ENCODE peak calls at places on chromosome 19, in ten cellular contexts. T, C, N, Z, G, R, A, D, L and B are unnamed samples.

GRCh38 chr19:10009269-10009665 is 1.0 kb downstream of the COL5A3 start:
- DNase-seq in T (no peak), C (peak; percentile 69), N (no peak), Z (peak; percentile 26), G (peak; percentile 80), R (peak; percentile 61), A (no peak), D (peak; percentile 89), L (no peak), B (peak; percentile 29)

GRCh38 chr19:21707065-21707464 is 60.3 kb downstream of the ZNF100 start:
- DNase-seq in T (no peak), C (no peak), N (no peak), Z (no peak), G (no peak), R (no peak), A (no peak), D (no peak), L (no peak), B (no peak)

GRCh38 chr19:20969498-20969897 is 46.4 kb downstream of the ZNF85 start:
- DNase-seq in T (no peak), C (no peak), N (no peak), Z (no peak), G (no peak), R (no peak), A (no peak), D (no peak), L (no peak), B (no peak)

GRCh38 chr19:3945838-3946237 is 13.0 kb downstream of the NMRK2 start:
- DNase-seq in T (no peak), C (no peak), N (no peak), Z (no peak), G (no peak), R (no peak), A (no peak), D (no peak), L (no peak), B (no peak)

GRCh38 chr19:18629166-18630088 is 7.4 kb upstream of the KLHL26 start:
- DNase-seq in T (no peak), C (no peak), N (no peak), Z (no peak), G (no peak), R (no peak), A (peak; percentile 36), D (no peak), L (no peak), B (no peak)

GRCh38 chr19:53112286-53112685 is 9.1 kb upstream of the ZNF160 start:
- DNase-seq in T (no peak), C (no peak), N (no peak), Z (no peak), G (no peak), R (no peak), A (no peak), D (no peak), L (no peak), B (no peak)

GRCh38 chr19:11767633-11768133 is 883 bp downstream of the ZNF441 start:
- DNase-seq in T (no peak), C (peak; percentile 82), N (peak; percentile 46), Z (no peak), G (peak; percentile 50), R (peak; percentile 52), A (peak; percentile 72), D (peak; percentile 70), L (no peak), B (no peak)

GRCh38 chr19:50199254-50199545 is 4.2 kb upstream of the MYH14 start:
- DNase-seq in T (no peak), C (no peak), N (no peak), Z (no peak), G (no peak), R (no peak), A (no peak), D (no peak), L (no peak), B (no peak)

GRCh38 chr19:24029941-24030636 is 56.9 kb upstream of the ZNF254 start:
- DNase-seq in T (peak; percentile 11), C (no peak), N (no peak), Z (no peak), G (no peak), R (no peak), A (no peak), D (no peak), L (no peak), B (no peak)

GRCh38 chr19:54517483-54517882 is 14.9 kb downstream of the LAIR2 start:
- DNase-seq in T (peak; percentile 57), C (no peak), N (no peak), Z (no peak), G (peak; percentile 52), R (peak; percentile 55), A (peak; percentile 10), D (no peak), L (no peak), B (peak; percentile 1)

GRCh38 chr19:48614436-48615144 is at the start of gene FAM83E:
- DNase-seq in T (no peak), C (peak; percentile 94), N (peak; percentile 61), Z (no peak), G (no peak), R (no peak), A (peak; percentile 99), D (no peak), L (no peak), B (no peak)

GRCh38 chr19:41492843-41493242 is 49.9 kb downstream of the ERICH4 start:
- DNase-seq in T (no peak), C (no peak), N (no peak), Z (no peak), G (no peak), R (no peak), A (no peak), D (no peak), L (no peak), B (no peak)

GRCh38 chr19:47013041-47013517 is 6.6 kb upstream of the NPAS1 start:
- DNase-seq in T (peak; percentile 52), C (peak; percentile 90), N (peak; percentile 83), Z (peak; percentile 38), G (peak; percentile 77), R (peak; percentile 80), A (peak; percentile 71), D (peak; percentile 89), L (peak; percentile 49), B (no peak)

GRCh38 chr19:40721936-40722661 is 5.2 kb downstream of the ITPKC start:
- DNase-seq in T (no peak), C (no peak), N (no peak), Z (peak; percentile 70), G (no peak), R (no peak), A (no peak), D (no peak), L (no peak), B (no peak)

GRCh38 chr19:17294051-17294891 is 9.0 kb downstream of the ABHD8 start:
- DNase-seq in T (no peak), C (peak; percentile 77), N (peak; percentile 87), Z (no peak), G (peak; percentile 22), R (no peak), A (no peak), D (no peak), L (no peak), B (no peak)

DNA sequence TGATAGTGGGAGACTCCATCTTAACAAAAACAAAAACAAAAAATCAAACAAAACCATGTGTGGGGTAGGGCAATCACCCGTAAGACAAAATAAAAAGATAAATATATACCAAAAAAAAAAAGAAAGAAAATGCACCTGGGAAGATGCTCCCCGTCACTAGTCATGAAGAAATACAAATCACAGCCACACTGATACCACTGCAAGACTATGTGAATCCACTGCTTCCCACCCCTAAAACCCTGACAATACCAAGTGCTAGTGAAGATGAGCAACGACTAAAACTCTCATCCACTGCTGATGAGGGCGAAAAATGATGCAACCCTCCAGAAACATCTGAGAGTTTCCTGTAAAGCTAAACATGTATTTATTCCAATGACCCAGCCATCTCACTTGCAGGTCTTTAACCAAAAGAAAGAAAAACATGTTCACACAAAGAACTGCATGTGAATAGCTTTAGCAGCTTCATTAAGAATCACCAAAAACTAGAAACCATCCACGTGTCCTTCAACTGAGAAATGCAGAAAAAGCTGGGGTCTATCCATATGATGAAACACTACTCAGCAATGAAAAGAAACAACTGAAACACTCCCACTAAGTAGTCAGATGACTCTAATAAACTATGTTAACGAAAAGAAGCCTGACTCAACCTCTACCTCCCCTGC is 31.7 kb downstream of the BRD4 start:
- DNase-seq in T (no peak), C (no peak), N (no peak), Z (no peak), G (no peak), R (no peak), A (no peak), D (no peak), L (no peak), B (no peak)
- H3K4me1 ChIP-seq in T (peaks cover 20% of the 10 kb centered on the region), C (peaks cover 97% of the 10 kb centered on the region), N (peaks cover 12% of the 10 kb centered on the region), Z (peaks cover 45% of the 10 kb centered on the region), G (peaks cover 58% of the 10 kb centered on the region), R (peaks cover 75% of the 10 kb centered on the region), A (peaks cover 11% of the 10 kb centered on the region), D (peaks cover 99% of the 10 kb centered on the region), L (peaks cover 9% of the 10 kb centered on the region), B (peaks cover 2% of the 10 kb centered on the region)

GRCh38 chr19:1272423-1273262 is 2.7 kb upstream of the FAM174C start:
- DNase-seq in T (no peak), C (no peak), N (no peak), Z (no peak), G (no peak), R (no peak), A (no peak), D (no peak), L (no peak), B (no peak)
- H3K4me1 ChIP-seq in T (peaks cover 43% of the 10 kb centered on the region), C (peaks cover 69% of the 10 kb centered on the region), N (peaks cover 19% of the 10 kb centered on the region), Z (peaks cover 5% of the 10 kb centered on the region), G (peaks cover 31% of the 10 kb centered on the region), R (peaks cover 82% of the 10 kb centered on the region), A (peaks cover 9% of the 10 kb centered on the region), D (peaks cover 76% of the 10 kb centered on the region), L (peaks cover 4% of the 10 kb centered on the region), B (peaks cover 4% of the 10 kb centered on the region)

DNA sequence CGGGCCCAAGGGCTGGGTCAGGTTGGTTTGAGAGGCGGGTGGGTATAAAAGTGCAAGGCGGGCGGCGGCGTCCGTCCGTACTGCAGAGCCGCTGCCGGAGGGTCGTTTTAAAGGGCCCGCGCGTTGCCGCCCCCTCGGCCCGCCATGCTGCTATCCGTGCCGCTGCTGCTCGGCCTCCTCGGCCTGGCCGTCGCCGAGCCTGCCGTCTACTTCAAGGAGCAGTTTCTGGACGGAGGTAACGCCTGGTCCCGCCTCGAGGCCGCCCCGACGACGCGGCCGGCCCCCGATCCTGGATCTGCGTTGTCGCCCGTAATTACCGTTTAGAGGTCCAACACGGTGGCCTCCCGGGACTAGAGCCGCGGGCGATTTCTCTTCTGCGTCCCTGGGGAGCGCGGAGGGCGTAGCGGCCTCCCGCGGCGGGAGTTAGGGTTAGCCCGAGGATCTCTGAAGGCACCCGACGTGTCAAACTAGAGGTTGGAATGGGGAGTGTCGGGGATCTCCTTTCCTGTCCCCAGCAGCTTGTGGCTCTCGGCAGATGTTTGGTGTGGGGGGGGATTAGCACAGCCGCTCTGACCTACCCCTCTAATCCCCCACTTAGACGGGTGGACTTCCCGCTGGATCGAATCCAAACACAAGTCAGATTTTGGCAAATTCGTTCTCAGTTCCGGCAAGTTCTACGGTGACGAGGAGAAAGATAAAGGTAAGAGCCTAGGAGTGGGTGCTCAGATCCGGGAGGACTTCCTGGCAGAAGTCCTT is at the start of gene CALR:
- DNase-seq in T (no peak), C (no peak), N (peak; percentile 36), Z (no peak), G (no peak), R (no peak), A (peak; percentile 46), D (peak; percentile 76), L (no peak), B (no peak)
- H3K4me1 ChIP-seq in T (peaks cover 11% of the 10 kb centered on the region), C (peaks cover 38% of the 10 kb centered on the region), N (peaks cover 6% of the 10 kb centered on the region), Z (peaks cover 12% of the 10 kb centered on the region), G (peaks cover 12% of the 10 kb centered on the region), R (peaks cover 43% of the 10 kb centered on the region), A (peaks cover 2% of the 10 kb centered on the region), D (peaks cover 50% of the 10 kb centered on the region), L (no peaks in the 10 kb centered on the region), B (peaks cover 3% of the 10 kb centered on the region)

GRCh38 chr19:8567522-8568172 is 9.6 kb downstream of the MYO1F start:
- DNase-seq in T (no peak), C (no peak), N (no peak), Z (no peak), G (no peak), R (no peak), A (no peak), D (no peak), L (no peak), B (no peak)
- H3K4me1 ChIP-seq in T (peaks cover 15% of the 10 kb centered on the region), C (peaks cover 17% of the 10 kb centered on the region), N (no peaks in the 10 kb centered on the region), Z (no peaks in the 10 kb centered on the region), G (no peaks in the 10 kb centered on the region), R (peaks cover 49% of the 10 kb centered on the region), A (no peaks in the 10 kb centered on the region), D (no peaks in the 10 kb centered on the region), L (no peaks in the 10 kb centered on the region), B (no peaks in the 10 kb centered on the region)